ENCODE peak calls at places on chromosomes 11 and 22, in seven cellular contexts. F, L, N, B, H, V and C are unnamed samples.

GRCh38 chr11:69880803-69881445 is 61.7 kb upstream of the FGF3 start:
- DNase-seq in L (no peak), B (no peak), H (no peak), F (no peak), V (no peak), N (no peak), C (no peak)

GRCh38 chr11:22338465-22338810 is 257 bp downstream of the SLC17A6 start:
- DNase-seq in F (no peak), V (no peak), H (no peak), N (no peak), L (no peak), B (no peak), C (no peak)

GRCh38 chr22:25182131-25183110 is 17.2 kb upstream of the CRYBB3 start:
- DNase-seq in L (peak), N (no peak), B (peak), H (no peak), V (no peak), F (no peak), C (no peak)

GRCh38 chr22:42269407-42270177 is 861 bp downstream of the TCF20 start:
- DNase-seq in L (peak), H (peak), F (peak), B (no peak), V (peak), N (peak), C (peak)

GRCh38 chr11:30046211-30046945 is 29.5 kb upstream of the KCNA4 start:
- DNase-seq in N (no peak), B (no peak), H (no peak), F (no peak), V (no peak), L (no peak), C (no peak)

GRCh38 chr11:119029340-119030028 is 1.2 kb downstream of the SLC37A4 start:
- DNase-seq in B (peak), F (no peak), N (peak), L (no peak), H (peak), V (peak), C (no peak)

GRCh38 chr11:2140411-2141400 is 1.5 kb upstream of the IGF2 start:
- DNase-seq in H (no peak), V (no peak), F (no peak), B (no peak), L (no peak), N (no peak), C (no peak)

GRCh38 chr11:71215372-71215965 is 36.9 kb downstream of the SHANK2 start:
- DNase-seq in N (no peak), L (no peak), H (no peak), V (no peak), F (no peak), B (no peak), C (no peak)

GRCh38 chr22:30167734-30168133 is 78.8 kb downstream of the LIF start:
- DNase-seq in N (no peak), H (no peak), B (no peak), V (no peak), L (no peak), F (no peak), C (no peak)

GRCh38 chr22:46528121-46528610 is 9.3 kb downstream of the CELSR1 start:
- DNase-seq in F (peak), L (peak), N (no peak), V (no peak), B (peak), H (no peak), C (peak)

GRCh38 chr11:61899146-61899841 is 7.9 kb upstream of the FADS3 start:
- DNase-seq in V (peak), H (peak), L (peak), B (peak), F (peak), N (peak), C (no peak)

GRCh38 chr22:40067639-40068038 is 72.9 kb downstream of the FAM83F start:
- DNase-seq in B (no peak), V (no peak), L (no peak), F (no peak), N (no peak), H (no peak), C (no peak)

GRCh38 chr11:1829039-1829820 is 5.6 kb upstream of the SYT8 start:
- DNase-seq in F (peak), B (no peak), N (no peak), V (no peak), H (no peak), L (peak), C (no peak)

GRCh38 chr11:13010737-13011342 is 1.7 kb downstream of the RASSF10 start:
- DNase-seq in V (no peak), L (peak), B (no peak), F (no peak), H (no peak), N (no peak), C (no peak)

GRCh38 chr11:123494195-123495050 is 64.4 kb downstream of the GRAMD1B start:
- DNase-seq in N (no peak), H (no peak), B (no peak), V (no peak), L (no peak), F (peak), C (no peak)

GRCh38 chr11:102620858-102621561 is 4.1 kb downstream of the MMP20 start:
- DNase-seq in H (no peak), B (peak), F (peak), L (no peak), V (no peak), N (no peak), C (no peak)

GRCh38 chr11:121032546-121032945 is 8.6 kb downstream of the TBCEL start:
- DNase-seq in V (no peak), H (no peak), N (no peak), B (no peak), L (peak), F (peak), C (no peak)

GRCh38 chr11:131246589-131247164 is 123.7 kb upstream of the NTM start:
- DNase-seq in B (peak), L (peak), V (no peak), F (peak), N (no peak), H (peak), C (no peak)

GRCh38 chr11:76610871-76611475 is 59.6 kb downstream of the LRRC32 start:
- DNase-seq in L (no peak), B (peak), F (no peak), H (no peak), V (no peak), N (no peak), C (peak)

GRCh38 chr11:48025293-48025982 is 45.1 kb downstream of the PTPRJ start:
- DNase-seq in F (no peak), L (no peak), H (no peak), N (no peak), V (no peak), B (no peak), C (no peak)

GRCh38 chr11:74925281-74925680 is 23.6 kb downstream of the XRRA1 start:
- DNase-seq in V (no peak), B (no peak), F (peak), H (no peak), N (no peak), L (no peak), C (no peak)

GRCh38 chr11:85827768-85828639 is 17.1 kb upstream of the SYTL2 start:
- DNase-seq in H (no peak), F (peak), V (no peak), B (no peak), L (no peak), N (no peak), C (no peak)

GRCh38 chr11:128342511-128343133 is 244.7 kb downstream of the ETS1 start:
- DNase-seq in N (no peak), F (peak), V (peak), B (peak), H (no peak), L (peak), C (peak)